ENCODE peak calls at places on chromosomes 2 and 18, in five cellular contexts. T, K, X, U and D are unnamed samples.

GRCh38 chr2:148515976-148516375 is 128.6 kb upstream of the EPC2 start:
- DNase-seq in T (no peak), X (no peak), U (peak), K (peak), D (no peak)

GRCh38 chr2:207619764-207620203 is 5.4 kb downstream of the METTL21A start:
- DNase-seq in X (no peak), U (no peak), T (no peak), K (no peak), D (no peak)

GRCh38 chr2:36780231-36780808 is 83.8 kb downstream of the VIT start:
- DNase-seq in K (peak), T (no peak), X (no peak), U (peak), D (peak)

GRCh38 chr2:205929445-205930027 is 156.4 kb downstream of the INO80D start:
- DNase-seq in K (no peak), T (peak), X (no peak), U (no peak), D (no peak)

GRCh38 chr2:11719230-11719977 is 27.0 kb upstream of the LPIN1 start:
- DNase-seq in X (no peak), K (no peak), T (no peak), U (no peak), D (no peak)

GRCh38 chr2:106868199-106868598 is 17.8 kb downstream of the ST6GAL2 start:
- DNase-seq in X (no peak), T (no peak), K (no peak), U (no peak), D (no peak)

GRCh38 chr18:904135-905090 is at the start of gene ADCYAP1:
- DNase-seq in K (no peak), U (no peak), T (no peak), X (no peak), D (no peak)

GRCh38 chr2:178273787-178274360 is 79.6 kb downstream of the OSBPL6 start:
- DNase-seq in X (no peak), T (no peak), U (no peak), K (no peak), D (no peak)

GRCh38 chr18:77131652-77132368 is 773 bp downstream of the MBP start:
- DNase-seq in T (peak), U (no peak), K (no peak), X (peak), D (no peak)

GRCh38 chr18:46067431-46068007 is 4.5 kb downstream of the PSTPIP2 start:
- DNase-seq in X (no peak), U (peak), T (peak), K (no peak), D (peak)

GRCh38 chr2:98822301-98823164 is 91.6 kb upstream of the MGAT4A start:
- DNase-seq in U (no peak), X (no peak), T (no peak), K (no peak), D (no peak)

GRCh38 chr2:240573071-240573515 is 4.8 kb downstream of the RNPEPL1 start:
- DNase-seq in K (no peak), U (no peak), T (no peak), X (no peak), D (no peak)

GRCh38 chr2:235724964-235725603 is 231.2 kb downstream of the AGAP1 start:
- DNase-seq in T (no peak), X (peak), U (no peak), K (no peak), D (peak)

GRCh38 chr2:2754940-2755339 is 423.9 kb upstream of the MYT1L start:
- DNase-seq in T (no peak), U (no peak), K (no peak), X (no peak), D (no peak)

GRCh38 chr18:51253476-51253875 is 56.0 kb upstream of the MEX3C start:
- DNase-seq in U (no peak), X (no peak), T (no peak), K (no peak), D (peak)

GRCh38 chr2:128304715-128305554 is 13.7 kb downstream of the HS6ST1 start:
- DNase-seq in U (peak), T (no peak), X (peak), K (peak), D (peak)

GRCh38 chr2:23454501-23455120 is 69.6 kb downstream of the KLHL29 start:
- DNase-seq in U (no peak), T (no peak), X (no peak), K (no peak), D (no peak)

GRCh38 chr2:102412199-102412598 is 10.8 kb upstream of the IL18RAP start:
- DNase-seq in T (no peak), X (no peak), K (no peak), U (no peak), D (no peak)

GRCh38 chr2:30230479-30230854 is 867 bp upstream of the LBH start:
- DNase-seq in U (peak), K (no peak), T (no peak), X (no peak), D (no peak)

GRCh38 chr2:26807788-26808460 is 22.1 kb downstream of the CENPA start:
- DNase-seq in U (peak), X (no peak), T (no peak), K (no peak), D (no peak)

GRCh38 chr2:152557273-152557879 is 159.9 kb downstream of the PRPF40A start:
- DNase-seq in U (no peak), T (no peak), K (no peak), X (no peak), D (no peak)

GRCh38 chr2:233855345-233855744 is 1.0 kb upstream of the HJURP start:
- DNase-seq in U (no peak), X (no peak), K (no peak), T (no peak), D (no peak)

GRCh38 chr2:36975306-36975705 is 9.0 kb upstream of the STRN start:
- DNase-seq in K (no peak), X (no peak), U (no peak), T (no peak), D (no peak)

GRCh38 chr18:76367168-76367785 is 127.8 kb downstream of the ZNF516 start:
- DNase-seq in T (no peak), X (no peak), K (no peak), U (no peak), D (no peak)

GRCh38 chr18:6363216-6363615 is 51.5 kb downstream of the L3MBTL4 start:
- DNase-seq in U (no peak), K (no peak), T (no peak), X (no peak), D (no peak)

DNA sequence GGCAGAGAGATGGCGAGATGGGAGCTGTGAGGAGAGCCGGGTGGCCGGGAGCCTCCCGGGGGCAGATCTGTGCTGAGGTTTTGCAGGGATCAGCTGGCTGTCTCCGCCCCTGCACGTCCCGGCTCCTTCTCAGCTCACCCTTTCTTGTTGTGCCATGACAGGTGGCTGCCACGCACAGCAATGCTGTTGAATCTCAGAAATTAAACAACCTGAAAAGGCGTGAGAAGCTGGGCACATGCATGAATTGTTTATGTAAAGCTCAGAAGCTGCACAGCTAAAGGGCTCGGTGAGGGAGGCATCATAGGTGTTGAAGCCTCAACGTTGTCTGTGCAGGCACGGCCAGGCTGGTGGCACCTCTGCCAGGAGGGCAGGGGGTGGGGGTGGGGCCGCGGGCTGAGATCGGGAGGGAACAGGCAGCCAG is 858 bp upstream of the RTP5 start:
- DNase-seq in U (no peak), X (no peak), T (no peak), K (no peak), D (no peak)
- H3K4me3 ChIP-seq in U (no peak), X (no peak), T (no peak), K (no peak), D (no peak)

DNA sequence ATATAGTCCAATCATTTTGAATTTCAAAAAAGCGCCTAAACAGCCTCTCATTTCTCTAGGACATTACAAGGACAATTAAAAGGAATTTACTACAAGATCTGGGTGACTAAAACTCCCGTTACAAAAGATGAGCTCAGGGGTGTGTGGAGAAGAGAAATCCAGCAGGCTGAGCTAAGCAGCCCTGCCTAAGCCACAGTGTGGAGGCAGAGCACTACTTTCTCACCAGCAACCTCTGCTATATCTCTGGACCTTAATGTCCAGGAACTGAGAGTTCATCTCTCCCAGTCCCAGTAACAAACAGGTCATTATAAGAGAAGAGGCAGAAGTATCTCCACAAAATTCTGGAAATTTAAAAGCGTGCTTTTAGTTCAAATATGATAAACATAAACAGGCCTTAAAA is 18.9 kb upstream of the ANKRD62 start:
- DNase-seq in X (no peak), U (no peak), K (no peak), T (no peak), D (no peak)
- TF ChIP-seq CTCF in X (no peak), U (no peak), K (peak), T (no peak), D (peak)

GRCh38 chr2:174490032-174490431 is 3.2 kb upstream of the GPR155 start:
- DNase-seq in T (no peak), U (no peak), K (no peak), X (no peak), D (no peak)
- H3K4me3 ChIP-seq in T (no peak), U (no peak), K (no peak), X (no peak), D (no peak)

GRCh38 chr18:49096021-49096420 is 145.3 kb upstream of the SMAD7 start:
- DNase-seq in T (no peak), U (no peak), X (no peak), K (no peak), D (no peak)
- TF ChIP-seq CTCF in T (no peak), U (no peak), X (no peak), K (no peak), D (no peak)

GRCh38 chr2:188383158-188383557 is 91.5 kb downstream of the GULP1 start:
- DNase-seq in U (peak), T (no peak), X (no peak), K (no peak), D (no peak)

GRCh38 chr2:188379748-188380147 is 88.1 kb downstream of the GULP1 start:
- DNase-seq in U (no peak), T (no peak), X (no peak), K (no peak), D (no peak)

GRCh38 chr2:188380280-188380679 is 88.6 kb downstream of the GULP1 start:
- DNase-seq in K (no peak), T (no peak), U (no peak), X (no peak), D (no peak)

GRCh38 chr2:188381614-188382013 is 89.9 kb downstream of the GULP1 start:
- DNase-seq in X (no peak), U (peak), K (peak), T (no peak), D (peak)

GRCh38 chr2:188382107-188382506 is 90.4 kb downstream of the GULP1 start:
- DNase-seq in X (no peak), U (peak), K (no peak), T (no peak), D (no peak)
- H3K4me3 ChIP-seq in X (no peak), U (no peak), K (no peak), T (no peak), D (no peak)

DNA sequence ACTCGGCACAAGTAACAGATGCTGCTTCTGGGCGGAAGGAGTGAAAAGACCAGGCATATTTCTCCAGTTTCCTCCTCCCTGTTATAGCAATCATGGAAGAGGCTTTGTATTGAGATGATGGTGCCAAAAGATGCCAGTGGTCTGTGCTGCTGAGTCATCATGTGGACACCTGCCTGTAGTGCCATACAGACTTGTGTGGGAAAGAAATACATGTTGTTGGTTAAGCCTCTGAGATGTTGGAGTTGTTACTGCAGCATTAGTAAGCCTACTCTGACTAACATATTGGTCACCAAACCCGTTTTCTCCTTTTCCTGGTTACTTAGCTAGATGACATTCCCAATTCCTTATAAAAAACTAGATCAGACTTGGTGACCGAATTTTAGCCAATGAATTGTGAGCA is 356.9 kb downstream of the ZNF521 start:
- DNase-seq in U (peak), X (no peak), T (no peak), K (no peak), D (no peak)
- TF ChIP-seq CTCF in U (no peak), X (no peak), T (no peak), K (no peak), D (no peak)

GRCh38 chr2:216131175-216131926 is 22.2 kb downstream of the XRCC5 start:
- DNase-seq in X (no peak), K (no peak), U (no peak), T (no peak), D (no peak)
- H3K4me3 ChIP-seq in X (no peak), K (no peak), U (no peak), T (no peak), D (no peak)

GRCh38 chr2:189698020-189698887 is 23.8 kb downstream of the ANKAR start:
- DNase-seq in T (no peak), K (no peak), X (no peak), U (peak), D (peak)
- TF ChIP-seq CTCF in T (peak), K (peak), X (peak), U (peak), D (peak)

GRCh38 chr2:226836548-226836885 is 663 bp downstream of the RHBDD1 start:
- DNase-seq in K (no peak), U (no peak), X (no peak), T (no peak), D (no peak)

GRCh38 chr2:226837334-226837733 is 1.5 kb downstream of the RHBDD1 start:
- DNase-seq in K (no peak), U (no peak), T (no peak), X (no peak), D (no peak)

GRCh38 chr2:226837787-226838603 is 2.1 kb downstream of the RHBDD1 start:
- DNase-seq in K (no peak), X (no peak), T (no peak), U (no peak), D (no peak)

GRCh38 chr2:226838758-226839555 is 3.1 kb downstream of the RHBDD1 start:
- DNase-seq in U (no peak), K (no peak), X (no peak), T (no peak), D (no peak)

GRCh38 chr2:226839960-226840359 is 4.1 kb downstream of the RHBDD1 start:
- DNase-seq in X (no peak), T (no peak), K (no peak), U (no peak), D (no peak)
- H3K4me3 ChIP-seq in X (no peak), T (no peak), K (no peak), U (no peak), D (no peak)